ENCODE peak calls at places on chromosome 10, in five cellular contexts. Y is lower leg skin; Z is CD8-positive, alpha-beta T cell; X is astrocyte; I is NB4. O is an unnamed sample.

GRCh38 chr10:85545874-85546273 is 820.7 kb downstream of the GRID1 start:
- DNase-seq in X (no peak), I (peak; percentile 37), Y (no peak), Z (no peak), O (no peak)

GRCh38 chr10:17407040-17407439 is 47.4 kb downstream of the ST8SIA6 start:
- DNase-seq in I (no peak), Y (no peak), Z (no peak), X (no peak), O (no peak)

GRCh38 chr10:127915324-127915723 is 8.4 kb downstream of the PTPRE start:
- DNase-seq in I (no peak), Y (no peak), Z (no peak), X (no peak), O (no peak)

GRCh38 chr10:12509016-12509793 is 159.9 kb downstream of the CAMK1D start:
- DNase-seq in Z (peak; percentile 43), Y (peak; percentile 56), X (no peak), I (no peak), O (peak; percentile 26)

GRCh38 chr10:50621981-50622496 is 1.7 kb downstream of the SGMS1 start:
- DNase-seq in Z (peak; percentile 80), X (peak; percentile 91), Y (peak; percentile 99), I (peak; percentile 81), O (peak; percentile 88)

GRCh38 chr10:127427926-127428325 is 121.2 kb upstream of the NPS start:
- DNase-seq in X (no peak), I (no peak), Z (no peak), Y (no peak), O (no peak)

GRCh38 chr10:129942936-129943724 is 20.9 kb downstream of the EBF3 start:
- DNase-seq in Y (no peak), Z (no peak), I (no peak), X (no peak), O (no peak)

GRCh38 chr10:70575874-70576802 is 26.4 kb downstream of the PRF1 start:
- DNase-seq in Z (no peak), X (peak; percentile 73), I (peak; percentile 98), Y (no peak), O (peak; percentile 95)

GRCh38 chr10:22334414-22335203 is 10.7 kb upstream of the SPAG6 start:
- DNase-seq in I (no peak), Y (no peak), Z (no peak), X (no peak), O (no peak)
- H3K4me3 ChIP-seq in I (no peak overlapping the region), Y (peak overlapping the region; percentile 43), Z (peak overlapping the region; percentile 50), X (peak overlapping the region; percentile 49), O (no peak overlapping the region)

GRCh38 chr10:112448903-112449302 is 1.9 kb downstream of the VTI1A start:
- DNase-seq in Z (no peak), I (peak; percentile 27), X (no peak), Y (no peak), O (no peak)

GRCh38 chr10:112441520-112441919 is 5.2 kb downstream of the ZDHHC6 start:
- DNase-seq in Y (no peak), Z (no peak), X (no peak), I (no peak), O (no peak)

GRCh38 chr10:112446055-112446854 is 459 bp downstream of the ZDHHC6 start:
- DNase-seq in Z (no peak), Y (no peak), I (peak; percentile 59), X (peak; percentile 13), O (no peak)

GRCh38 chr10:112442063-112442462 is 4.7 kb downstream of the ZDHHC6 start:
- DNase-seq in I (no peak), X (no peak), Y (no peak), Z (no peak), O (no peak)

DNA sequence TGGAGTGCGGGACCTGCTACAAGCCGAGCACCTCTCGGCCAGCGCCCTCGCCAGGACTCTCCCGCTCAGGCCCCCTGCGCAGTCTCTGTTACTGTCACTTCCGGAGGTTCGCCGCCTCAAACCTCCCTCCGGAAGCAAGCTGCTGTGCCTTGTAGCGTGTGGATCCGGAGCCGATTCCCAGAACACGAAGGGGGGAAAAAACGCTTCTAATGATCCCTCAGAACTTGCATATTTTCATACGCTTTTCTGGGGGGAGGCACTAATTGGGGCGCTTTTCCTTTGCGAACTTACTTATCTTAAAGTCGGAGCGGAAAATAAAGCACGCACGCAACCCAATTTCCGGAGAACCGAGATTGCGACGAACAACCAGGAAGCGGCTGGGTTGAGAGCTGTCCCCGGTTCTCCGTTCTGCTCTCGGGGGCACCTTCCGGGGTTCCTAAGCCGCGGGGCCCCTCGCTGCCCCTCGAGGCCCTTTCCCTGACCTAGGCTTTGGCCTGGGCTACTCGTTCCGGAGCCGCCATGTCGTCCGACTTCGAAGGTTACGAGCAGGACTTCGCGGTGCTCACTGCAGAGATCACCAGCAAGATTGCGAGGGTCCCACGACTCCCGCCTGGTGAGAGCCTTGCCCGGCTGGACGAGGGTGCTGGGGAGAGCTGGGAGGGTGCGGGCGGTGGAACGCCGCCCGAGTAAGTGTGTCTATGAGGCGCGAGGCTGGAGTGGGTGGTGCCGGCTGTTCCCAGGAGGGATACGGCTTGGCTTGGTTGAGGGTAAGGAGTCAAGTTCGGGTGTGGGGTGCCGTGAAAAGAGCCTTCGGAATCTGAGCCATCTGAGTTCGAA is at the start of the genes VTI1A and ZDHHC6:
- DNase-seq in Y (peak; percentile 95), Z (peak; percentile 89), X (peak; percentile 79), I (peak; percentile 92), O (peak; percentile 87)
- TF ChIP-seq CTCF in Y (no peak), Z (no peak), X (no peak), I (no peak), O (peak; percentile 33)

GRCh38 chr10:5694573-5694972 is 9.9 kb downstream of the TASOR2 start:
- DNase-seq in I (no peak), Y (no peak), Z (no peak), X (no peak), O (no peak)

GRCh38 chr10:5697342-5697741 is 12.7 kb downstream of the TASOR2 start:
- DNase-seq in Z (no peak), I (no peak), Y (no peak), X (no peak), O (no peak)

GRCh38 chr10:5692476-5693358 is 8.1 kb downstream of the TASOR2 start:
- DNase-seq in X (peak; percentile 23), Z (peak; percentile 66), Y (no peak), I (no peak), O (no peak)

GRCh38 chr10:5688587-5688986 is 3.9 kb downstream of the TASOR2 start:
- DNase-seq in Y (no peak), X (no peak), I (no peak), Z (no peak), O (no peak)

GRCh38 chr10:5691786-5692185 is 7.1 kb downstream of the TASOR2 start:
- DNase-seq in I (no peak), X (no peak), Y (no peak), Z (no peak), O (no peak)
- H3K4me3 ChIP-seq in I (no peak overlapping the region), X (peak overlapping the region; percentile 68), Y (no peak overlapping the region), Z (no peak overlapping the region), O (no peak overlapping the region)

GRCh38 chr10:86709786-86710185 is 41.5 kb downstream of the LDB3 start:
- DNase-seq in I (no peak), Y (no peak), X (no peak), Z (no peak), O (no peak)

GRCh38 chr10:86711957-86712708 is 43.8 kb downstream of the LDB3 start:
- DNase-seq in X (peak; percentile 22), Y (peak; percentile 92), Z (peak; percentile 69), I (peak; percentile 68), O (peak; percentile 24)

GRCh38 chr10:86711237-86711956 is 43.1 kb downstream of the LDB3 start:
- DNase-seq in I (peak; percentile 95), X (peak; percentile 72), Y (peak; percentile 96), Z (peak; percentile 92), O (peak; percentile 86)

GRCh38 chr10:86708783-86709778 is 40.8 kb downstream of the LDB3 start:
- DNase-seq in X (no peak), Z (no peak), Y (no peak), I (no peak), O (no peak)

DNA sequence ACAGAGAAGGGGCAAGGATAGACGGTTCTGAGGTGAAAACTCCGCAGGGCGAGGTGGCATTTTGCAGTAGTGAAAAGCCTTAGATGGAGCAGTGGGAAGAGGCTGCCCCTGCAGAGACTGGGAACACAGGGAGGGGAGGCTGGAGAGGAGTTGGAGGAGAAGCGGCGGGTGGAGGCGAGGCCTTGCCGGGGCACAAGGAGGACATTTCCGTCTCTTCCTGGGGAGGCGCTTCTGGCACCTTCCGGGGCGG is 42.6 kb downstream of the LDB3 start:
- DNase-seq in Z (no peak), Y (no peak), I (no peak), X (no peak), O (no peak)
- TF ChIP-seq CTCF in Z (no peak), Y (no peak), I (no peak), X (peak; percentile 36), O (peak; percentile 71)

GRCh38 chr10:22022257-22023051 is 18.9 kb upstream of the DNAJC1 start:
- DNase-seq in X (no peak), I (peak; percentile 8), Z (peak; percentile 65), Y (no peak), O (no peak)
- H3K4me3 ChIP-seq in X (no peak overlapping the region), I (no peak overlapping the region), Z (peak overlapping the region; percentile 33), Y (no peak overlapping the region), O (no peak overlapping the region)

GRCh38 chr10:43667317-43667731 is 18.6 kb upstream of the ZNF32 start:
- DNase-seq in I (peak; percentile 50), Y (no peak), Z (no peak), X (peak; percentile 20), O (no peak)
- TF ChIP-seq CTCF in I (peak; percentile 15), Y (no peak), Z (no peak), X (peak; percentile 30), O (peak; percentile 20)